ENCODE peak calls at places on chromosome 14, in eight cellular contexts. W, S, C, M, E, H, F and R are unnamed samples.

GRCh38 chr14:36281309-36281708 is 39.1 kb downstream of the MBIP start:
- DNase-seq in C (no peak), E (no peak), M (no peak), W (no peak), F (no peak), H (no peak), S (no peak), R (no peak)

GRCh38 chr14:31867570-31867969 is 209.5 kb upstream of the ARHGAP5 start:
- DNase-seq in H (no peak), W (no peak), F (no peak), E (no peak), S (no peak), M (no peak), C (no peak), R (no peak)

GRCh38 chr14:54769955-54770863 is 132.4 kb downstream of the GCH1 start:
- DNase-seq in W (no peak), M (no peak), S (peak), E (no peak), H (no peak), C (no peak), F (no peak), R (no peak)

GRCh38 chr14:100086361-100086760 is 21.1 kb downstream of the EVL start:
- DNase-seq in H (no peak), M (no peak), S (no peak), E (no peak), W (no peak), C (no peak), F (no peak), R (no peak)

GRCh38 chr14:64760146-64760755 is 56.0 kb downstream of the PLEKHG3 start:
- DNase-seq in S (peak), M (no peak), F (no peak), C (peak), E (peak), W (peak), H (peak), R (no peak)

GRCh38 chr14:104287301-104288009 is 149.1 kb downstream of the KIF26A start:
- DNase-seq in W (no peak), C (no peak), H (no peak), E (no peak), S (peak), M (no peak), F (no peak), R (no peak)

GRCh38 chr14:22594156-22594716 is 3.9 kb upstream of the ABHD4 start:
- DNase-seq in C (no peak), M (no peak), F (no peak), S (no peak), W (no peak), H (no peak), E (no peak), R (no peak)

GRCh38 chr14:54976316-54976715 is 50.6 kb downstream of the WDHD1 start:
- DNase-seq in S (no peak), H (no peak), E (no peak), W (peak), M (peak), F (no peak), C (no peak), R (no peak)

GRCh38 chr14:86708846-86709339 is 1178.9 kb downstream of the FLRT2 start:
- DNase-seq in C (no peak), S (no peak), M (no peak), H (no peak), F (peak), W (no peak), E (no peak), R (no peak)

GRCh38 chr14:94170151-94170550 is 4.0 kb upstream of the PPP4R4 start:
- DNase-seq in E (no peak), S (no peak), C (no peak), M (no peak), H (no peak), W (no peak), F (no peak), R (no peak)

GRCh38 chr14:99245541-99246511 is 26.2 kb downstream of the BCL11B start:
- DNase-seq in M (no peak), S (no peak), C (no peak), F (no peak), W (no peak), E (peak), H (no peak), R (no peak)

GRCh38 chr14:33745163-33745562 is 205.7 kb downstream of the EGLN3 start:
- DNase-seq in C (no peak), W (peak), S (no peak), M (no peak), E (no peak), H (no peak), F (no peak), R (no peak)

GRCh38 chr14:89190779-89191513 is 226.1 kb downstream of the FOXN3 start:
- DNase-seq in M (no peak), E (no peak), H (no peak), C (no peak), S (no peak), W (no peak), F (no peak), R (peak)

GRCh38 chr14:94612174-94612573 is at the start of gene SERPINA3:
- DNase-seq in S (no peak), W (peak), F (no peak), E (no peak), H (no peak), M (no peak), C (no peak), R (no peak)

GRCh38 chr14:24394275-24394674 is 4.5 kb upstream of the NYNRIN start:
- DNase-seq in M (no peak), C (no peak), S (no peak), E (no peak), W (no peak), F (no peak), H (no peak), R (no peak)

GRCh38 chr14:105864116-105864515 is 337.7 kb downstream of the TMEM121 start:
- DNase-seq in H (no peak), M (no peak), F (no peak), E (no peak), W (no peak), C (no peak), S (peak), R (no peak)

GRCh38 chr14:52023518-52023917 is 34.2 kb downstream of the RTRAF start:
- DNase-seq in W (peak), H (no peak), C (no peak), E (no peak), F (no peak), M (no peak), S (no peak), R (no peak)

GRCh38 chr14:98293527-98293926 is 978.5 kb downstream of the BCL11B start:
- DNase-seq in F (no peak), C (no peak), S (no peak), W (peak), M (no peak), H (no peak), E (no peak), R (no peak)

GRCh38 chr14:22319526-22320352 is 269.3 kb downstream of the DAD1 start:
- DNase-seq in H (peak), S (peak), W (peak), F (peak), C (peak), M (peak), E (peak), R (peak)

GRCh38 chr14:68780358-68781160 is 12.3 kb downstream of the ZFP36L1 start:
- DNase-seq in S (peak), C (no peak), M (no peak), F (no peak), H (no peak), W (peak), E (no peak), R (peak)

GRCh38 chr14:96808619-96809405 is 11.6 kb downstream of the VRK1 start:
- DNase-seq in M (no peak), C (no peak), F (no peak), S (no peak), H (no peak), W (no peak), E (no peak), R (no peak)

GRCh38 chr14:90569201-90569600 is 172.4 kb downstream of the CALM1 start:
- DNase-seq in E (no peak), F (no peak), C (no peak), M (no peak), S (no peak), W (no peak), H (no peak), R (no peak)

GRCh38 chr14:88829188-88829587 is 4.7 kb downstream of the TTC8 start:
- DNase-seq in E (no peak), S (no peak), W (no peak), H (no peak), C (no peak), M (no peak), F (no peak), R (no peak)

GRCh38 chr14:104149617-104150141 is 11.3 kb downstream of the KIF26A start:
- DNase-seq in W (peak), C (no peak), F (no peak), H (no peak), S (no peak), E (peak), M (no peak), R (no peak)

GRCh38 chr14:100530270-100531072 is 56.7 kb downstream of the BEGAIN start:
- DNase-seq in S (peak), M (no peak), W (no peak), F (no peak), E (no peak), C (no peak), H (no peak), R (no peak)

GRCh38 chr14:49816844-49817243 is 35.7 kb downstream of the NEMF start:
- DNase-seq in W (no peak), F (no peak), H (no peak), M (no peak), E (no peak), S (no peak), C (no peak), R (no peak)